ENCODE peak calls at places on chromosomes 13 and 19, in seven cellular contexts. Q, L, T, A, Y, V and K are unnamed samples.

GRCh38 chr13:84651288-84651687 is 769.0 kb upstream of the SLITRK1 start:
- DNase-seq in Q (no peak), L (no peak), T (no peak), A (no peak), Y (peak), V (no peak), K (peak)

GRCh38 chr13:20702945-20703784 is at the start of gene IL17D:
- DNase-seq in Q (peak), L (peak), T (peak), A (peak), Y (no peak), V (peak), K (no peak)

GRCh38 chr13:100173203-100173602 is 84.3 kb downstream of the PCCA start:
- DNase-seq in Q (no peak), L (no peak), T (no peak), A (no peak), Y (no peak), V (no peak), K (no peak)

GRCh38 chr19:35528218-35529038 is at the start of gene SBSN:
- DNase-seq in Q (no peak), L (no peak), T (no peak), A (no peak), Y (no peak), V (no peak), K (no peak)

GRCh38 chr19:17294051-17294891 is 9.0 kb downstream of the ABHD8 start:
- DNase-seq in Q (peak), L (peak), T (peak), A (peak), Y (no peak), V (no peak), K (no peak)

GRCh38 chr13:67366533-67366932 is 136.4 kb upstream of the PCDH9 start:
- DNase-seq in Q (no peak), L (no peak), T (no peak), A (no peak), Y (peak), V (no peak), K (no peak)

GRCh38 chr13:89953581-89953980 is 1393.9 kb upstream of the MIR17HG start:
- DNase-seq in Q (no peak), L (no peak), T (no peak), A (no peak), Y (no peak), V (no peak), K (no peak)

GRCh38 chr19:3124630-3125029 is 11.2 kb upstream of the GNA15 start:
- DNase-seq in Q (no peak), L (no peak), T (no peak), A (no peak), Y (no peak), V (no peak), K (no peak)

GRCh38 chr19:2636897-2637683 is 65.4 kb downstream of the GNG7 start:
- DNase-seq in Q (peak), L (peak), T (peak), A (peak), Y (no peak), V (peak), K (no peak)

GRCh38 chr19:50705422-50706019 is 14.1 kb downstream of the SHANK1 start:
- DNase-seq in Q (peak), L (peak), T (peak), A (peak), Y (no peak), V (no peak), K (peak)

GRCh38 chr13:75702476-75702875 is 66.3 kb downstream of the LMO7 start:
- DNase-seq in Q (no peak), L (no peak), T (no peak), A (no peak), Y (no peak), V (no peak), K (no peak)

GRCh38 chr19:14516746-14517438 is 1.3 kb downstream of the DNAJB1 start:
- DNase-seq in Q (no peak), L (no peak), T (no peak), A (no peak), Y (no peak), V (no peak), K (no peak)

GRCh38 chr13:45587897-45588296 is 27.6 kb downstream of the ERICH6B start:
- DNase-seq in Q (no peak), L (no peak), T (no peak), A (no peak), Y (no peak), V (no peak), K (no peak)

GRCh38 chr19:30393046-30393445 is 20.9 kb downstream of the ZNF536 start:
- DNase-seq in Q (peak), L (no peak), T (no peak), A (no peak), Y (no peak), V (no peak), K (no peak)

GRCh38 chr13:26128676-26129075 is 76.9 kb upstream of the SHISA2 start:
- DNase-seq in Q (no peak), L (no peak), T (no peak), A (no peak), Y (no peak), V (no peak), K (no peak)

GRCh38 chr13:112859817-112860190 is 109.2 kb upstream of the MCF2L start:
- DNase-seq in Q (peak), L (no peak), T (no peak), A (no peak), Y (peak), V (no peak), K (no peak)

GRCh38 chr13:38309397-38309796 is 40.3 kb upstream of the UFM1 start:
- DNase-seq in Q (no peak), L (no peak), T (no peak), A (no peak), Y (no peak), V (no peak), K (no peak)

GRCh38 chr13:110625771-110626321 is 10.5 kb downstream of the NAXD start:
- DNase-seq in Q (no peak), L (no peak), T (peak), A (no peak), Y (no peak), V (no peak), K (no peak)

GRCh38 chr19:29303035-29303706 is 90.2 kb upstream of the UQCRFS1 start:
- DNase-seq in Q (no peak), L (no peak), T (no peak), A (no peak), Y (no peak), V (no peak), K (no peak)

GRCh38 chr19:15283141-15283885 is 49.0 kb downstream of the BRD4 start:
- DNase-seq in Q (no peak), L (no peak), T (no peak), A (no peak), Y (peak), V (peak), K (no peak)

DNA sequence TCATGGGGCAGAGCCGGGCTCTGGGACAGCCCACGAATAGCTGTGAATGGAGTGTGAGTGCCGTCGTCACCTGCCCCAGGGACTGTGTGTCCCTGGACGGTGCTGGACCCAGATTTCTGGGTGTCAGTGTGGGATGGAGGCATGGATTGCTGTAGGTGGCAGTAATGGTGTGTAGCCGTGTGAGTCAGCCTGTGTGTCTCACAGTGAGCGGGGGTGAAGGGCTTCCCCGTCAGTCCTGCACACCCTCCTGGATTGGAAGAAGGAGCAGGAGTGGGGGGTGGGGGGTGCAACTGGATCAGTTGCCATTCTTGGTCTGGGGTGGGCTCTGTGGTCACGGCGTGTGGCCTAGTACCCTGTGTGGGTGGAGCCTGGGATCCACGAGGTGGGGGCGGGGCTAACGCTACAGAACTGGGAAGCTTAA is 6.5 kb upstream of the LTBP4 start:
- DNase-seq in Q (no peak), L (peak), T (no peak), A (no peak), Y (no peak), V (no peak), K (no peak)
- TF ChIP-seq CTCF in Q (no peak), L (peak), T (no peak), A (no peak), Y (no peak), V (no peak), K (no peak)

DNA sequence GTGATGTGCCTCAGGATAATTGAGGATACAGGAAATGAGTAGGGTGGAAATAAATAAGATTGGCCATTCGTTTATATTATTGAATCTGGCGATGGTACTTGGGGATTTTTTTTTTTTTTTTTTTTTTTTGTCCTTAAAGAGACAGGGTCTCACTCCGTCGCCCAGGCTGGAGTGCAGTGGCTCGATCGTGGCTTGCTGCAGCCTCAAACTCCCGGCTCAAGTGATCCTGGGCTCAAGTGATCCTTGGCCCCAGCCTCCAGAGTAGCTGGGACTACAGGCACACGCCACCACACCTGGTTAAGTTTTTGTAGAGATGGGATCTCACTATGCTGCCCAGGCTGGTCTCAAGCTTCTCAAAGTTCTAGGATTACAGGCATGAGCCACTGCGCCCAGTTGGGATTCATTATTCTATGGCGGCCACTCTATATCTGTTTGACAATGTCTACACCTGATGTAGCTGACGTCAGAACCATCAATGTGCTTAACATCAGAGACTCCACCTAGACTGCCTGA is 2.7 kb upstream of the MAMSTR start:
- DNase-seq in Q (no peak), L (no peak), T (no peak), A (no peak), Y (no peak), V (no peak), K (no peak)
- H3K4me3 ChIP-seq in Q (no peak), L (no peak), T (no peak), A (no peak), Y (no peak), V (no peak), K (no peak)

GRCh38 chr13:60379837-60380236 is 17.2 kb upstream of the TDRD3 start:
- DNase-seq in Q (no peak), L (no peak), T (no peak), A (peak), Y (no peak), V (no peak), K (no peak)
- TF ChIP-seq CTCF in Q (peak), L (no peak), T (no peak), A (peak), Y (peak), V (no peak), K (peak)

DNA sequence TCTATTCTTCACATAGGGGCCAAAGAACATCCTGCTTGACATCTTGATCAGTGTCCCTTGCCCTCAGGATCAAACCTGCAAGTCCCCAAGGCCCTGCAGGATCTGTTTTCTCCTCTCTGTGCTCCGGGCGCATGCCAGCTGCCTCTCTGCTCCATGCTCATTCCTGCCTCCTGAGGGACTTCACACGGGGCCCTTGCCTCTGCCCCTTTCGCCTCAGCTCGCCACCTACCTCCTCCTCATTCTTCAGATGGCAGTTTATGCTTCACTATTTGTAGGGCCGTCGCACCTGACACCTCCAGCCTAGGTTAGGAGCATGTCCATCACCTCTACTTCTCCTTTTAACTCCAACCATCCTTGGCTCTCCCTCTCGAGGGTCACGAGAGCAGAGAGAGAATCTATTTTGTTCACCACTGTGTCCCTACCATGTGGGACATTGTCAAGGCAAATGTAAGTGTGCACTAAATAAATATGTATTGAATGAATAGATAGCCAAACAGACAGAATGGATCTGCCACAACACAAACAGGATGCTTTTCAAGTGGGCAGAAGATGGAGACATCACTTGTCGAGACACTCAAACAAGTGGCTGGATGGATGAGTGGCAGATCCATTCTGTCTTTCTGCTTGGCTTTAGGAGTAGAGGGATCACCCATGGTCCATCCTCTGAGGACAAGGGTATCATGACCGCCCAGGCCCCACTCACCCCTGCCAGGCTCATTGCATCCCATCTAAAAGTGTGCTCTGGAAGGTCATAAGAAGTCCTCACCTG is 29.6 kb downstream of the ACTN4 start:
- DNase-seq in Q (no peak), L (no peak), T (no peak), A (no peak), Y (no peak), V (no peak), K (no peak)
- H3K4me3 ChIP-seq in Q (no peak), L (no peak), T (no peak), A (no peak), Y (no peak), V (no peak), K (peak)

GRCh38 chr13:42836930-42837329 is 55.5 kb downstream of the FAM216B start:
- DNase-seq in Q (peak), L (no peak), T (peak), A (peak), Y (no peak), V (no peak), K (peak)
- TF ChIP-seq CTCF in Q (peak), L (no peak), T (no peak), A (peak), Y (peak), V (peak), K (peak)

DNA sequence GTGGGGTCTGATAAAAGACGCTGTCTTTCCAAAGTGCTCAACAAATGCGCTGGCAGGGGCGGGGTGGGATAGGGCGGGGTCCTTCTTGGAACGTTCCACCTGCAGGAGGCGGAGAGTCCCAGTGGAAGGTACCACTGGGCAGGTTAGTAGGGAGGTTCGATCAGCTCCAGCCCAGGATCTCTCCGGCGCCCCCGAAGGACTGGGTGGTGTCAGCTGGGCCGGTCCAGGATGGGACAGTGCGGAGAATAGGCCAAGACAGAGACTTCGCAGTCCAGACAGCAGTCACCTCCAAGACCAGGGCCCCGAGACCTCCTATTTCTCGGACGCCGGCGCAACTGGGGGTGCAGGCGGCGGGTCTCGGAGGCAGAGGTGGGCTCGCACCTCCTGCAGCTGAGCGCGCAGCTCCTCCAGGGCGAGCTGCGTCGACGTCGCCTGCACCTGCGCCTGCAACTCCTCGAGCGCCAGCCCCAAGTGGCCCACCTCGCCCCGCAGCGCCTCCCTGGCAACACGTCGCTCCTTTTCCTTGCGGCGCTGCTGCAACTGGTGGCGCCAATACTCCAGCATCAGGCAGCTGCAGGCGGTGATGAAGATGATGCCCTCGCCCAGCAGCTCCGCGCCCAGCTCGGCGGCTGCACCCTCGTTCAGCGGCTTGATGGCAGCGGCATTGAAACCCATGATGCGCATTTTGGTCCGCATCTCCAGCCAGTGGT is 21.6 kb downstream of the VASP start:
- DNase-seq in Q (peak), L (peak), T (no peak), A (peak), Y (no peak), V (no peak), K (no peak)
- H3K4me3 ChIP-seq in Q (peak), L (no peak), T (no peak), A (peak), Y (peak), V (peak), K (no peak)

GRCh38 chr19:57632987-57633831 is at the start of gene ZNF211:
- DNase-seq in Q (peak), L (peak), T (peak), A (peak), Y (peak), V (peak), K (peak)
- TF ChIP-seq CTCF in Q (no peak), L (no peak), T (no peak), A (no peak), Y (no peak), V (no peak), K (no peak)

DNA sequence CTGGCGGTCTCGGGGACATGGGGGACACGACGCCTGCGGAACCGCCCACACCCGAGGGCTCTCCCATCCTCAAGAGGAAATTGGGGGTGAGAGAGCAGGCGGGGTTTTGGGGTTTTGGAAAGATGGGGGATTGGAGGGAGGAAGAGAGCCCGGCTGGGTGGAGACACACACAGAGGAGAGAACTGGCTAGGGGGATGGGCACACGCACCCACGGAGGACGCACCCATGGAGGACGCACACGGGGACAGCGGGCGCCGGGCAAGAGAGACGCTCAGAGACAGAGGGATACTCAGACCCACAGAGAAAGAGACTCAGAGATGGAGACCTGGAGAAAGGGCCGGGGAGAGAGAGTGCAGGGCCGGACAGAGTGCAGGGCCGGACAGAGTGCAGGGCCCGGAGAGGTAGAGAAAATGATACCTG is 52.1 kb downstream of the MAP4K1 start:
- DNase-seq in Q (no peak), L (no peak), T (no peak), A (no peak), Y (no peak), V (no peak), K (no peak)
- H3K4me3 ChIP-seq in Q (no peak), L (no peak), T (no peak), A (no peak), Y (no peak), V (no peak), K (no peak)